ENCODE peak calls at places on chromosomes 3 and 15, in four cellular contexts. C is K562, V is H1, X is GM12878. H is an unnamed sample.

GRCh38 chr3:14145670-14146380 is 21.0 kb downstream of the TMEM43 start:
- DNase-seq in C (no peak), V (no peak), X (no peak), H (no peak)

GRCh38 chr3:94665922-94666321 is 603.1 kb downstream of the NSUN3 start:
- DNase-seq in X (no peak), V (no peak), C (no peak), H (no peak)

GRCh38 chr3:50194903-50195500 is 3.6 kb downstream of the GNAT1 start:
- DNase-seq in V (no peak), X (no peak), C (peak; percentile 60), H (peak; percentile 52)

GRCh38 chr3:172675371-172676193 is 35.3 kb downstream of the NCEH1 start:
- DNase-seq in X (no peak), V (no peak), C (peak; percentile 65), H (peak; percentile 53)

GRCh38 chr3:33687406-33688010 is 30.5 kb downstream of the CLASP2 start:
- DNase-seq in C (no peak), V (no peak), X (no peak), H (no peak)

GRCh38 chr15:58731756-58732535 is 17.6 kb downstream of the ADAM10 start:
- DNase-seq in V (no peak), C (peak; percentile 40), X (no peak), H (no peak)

GRCh38 chr3:43405888-43406636 is 119.7 kb downstream of the SNRK start:
- DNase-seq in V (no peak), C (peak; percentile 47), X (no peak), H (no peak)

GRCh38 chr3:195696632-195697278 is 24.0 kb upstream of the MUC20 start:
- DNase-seq in V (no peak), X (no peak), C (no peak), H (no peak)

GRCh38 chr3:122299872-122300460 is 25.1 kb upstream of the CSTA start:
- DNase-seq in V (peak; percentile 5), X (no peak), C (peak; percentile 46), H (peak; percentile 33)

GRCh38 chr15:95459288-95459687 is 871.2 kb upstream of the NR2F2 start:
- DNase-seq in V (no peak), X (no peak), C (no peak), H (no peak)

GRCh38 chr3:118932822-118933558 is 101.7 kb downstream of the IGSF11 start:
- DNase-seq in X (no peak), V (no peak), C (no peak), H (no peak)

GRCh38 chr3:102747611-102748010 is 312.8 kb downstream of the ZPLD1 start:
- DNase-seq in V (no peak), X (no peak), C (no peak), H (no peak)

GRCh38 chr15:96403932-96404331 is 73.4 kb downstream of the NR2F2 start:
- DNase-seq in V (no peak), X (no peak), C (no peak), H (no peak)

GRCh38 chr3:194296448-194296831 is 54.7 kb downstream of the CPN2 start:
- DNase-seq in C (no peak), X (no peak), V (no peak), H (peak; percentile 42)
- TF ChIP-seq CBX5 in C (no peak), X (no peak), V (no peak), H (no peak)

DNA sequence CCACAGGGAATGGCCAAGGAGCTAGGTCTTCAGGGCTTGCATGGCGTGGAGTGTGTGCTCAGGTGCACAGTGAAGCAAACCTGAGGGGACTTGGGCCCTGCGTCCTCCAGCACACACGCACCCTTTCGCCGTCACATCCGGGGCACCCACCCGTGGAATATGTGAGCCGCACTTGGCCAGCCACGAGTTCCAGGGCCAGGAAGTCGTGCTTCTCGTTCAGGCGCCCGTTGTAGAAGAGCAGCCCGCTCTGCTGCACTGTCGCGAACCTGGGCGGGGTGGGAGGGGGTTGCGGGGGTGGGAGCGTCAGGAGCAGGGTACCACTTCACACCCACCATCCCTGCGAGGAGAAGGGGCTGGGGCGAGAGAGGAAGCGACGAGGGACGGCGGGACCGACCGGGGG is 7.1 kb downstream of the CELSR3 start:
- DNase-seq in V (no peak), C (no peak), X (no peak), H (no peak)
- TF ChIP-seq CEBPB in V (no peak), C (no peak), X (no peak), H (no peak)

DNA sequence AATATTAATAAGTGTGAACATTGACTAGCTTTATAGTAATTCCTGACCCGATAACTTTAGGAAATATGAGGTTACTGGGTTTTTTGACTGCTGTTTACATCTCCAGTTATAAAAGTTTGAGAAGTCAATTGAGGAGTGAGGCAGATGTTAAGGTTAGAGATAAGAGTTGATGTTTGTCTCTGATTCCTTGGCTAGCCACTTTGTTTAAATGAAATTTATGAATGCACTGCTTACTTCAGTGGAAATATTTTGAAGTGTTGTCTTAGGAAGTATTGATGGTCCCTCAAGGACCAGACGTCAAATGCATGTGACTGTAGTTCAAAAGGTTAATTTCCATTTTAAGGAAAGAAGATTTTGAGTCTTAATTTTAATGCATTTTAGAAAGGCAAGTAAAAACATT is 41.7 kb downstream of the MAP2K5 start:
- DNase-seq in C (no peak), V (no peak), X (no peak), H (no peak)
- TF ChIP-seq CBX5 in C (no peak), V (no peak), X (no peak), H (no peak)

DNA sequence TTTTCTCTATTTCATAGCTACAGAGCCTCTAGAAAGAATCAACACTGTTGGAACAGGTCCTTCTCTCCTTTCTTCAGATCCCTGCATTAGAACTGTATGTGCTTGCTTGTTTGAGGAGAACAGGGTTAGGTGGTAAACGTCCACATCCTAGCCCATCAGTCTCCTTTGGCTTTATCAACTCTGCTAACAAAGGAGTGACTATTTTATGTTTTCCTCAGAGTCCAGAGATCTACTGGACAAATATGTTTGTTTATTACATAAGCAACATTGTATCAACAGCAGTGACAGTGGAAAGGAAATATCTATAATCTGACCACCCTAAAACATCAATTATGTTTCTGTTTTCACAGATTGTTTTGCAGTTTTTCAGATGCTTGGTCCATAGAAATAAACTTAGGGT is 39.6 kb downstream of the CMSS1 start:
- DNase-seq in V (no peak), C (no peak), X (no peak), H (peak; percentile 81)
- TF ChIP-seq CEBPB in V (no peak), C (no peak), X (no peak), H (no peak)

GRCh38 chr3:141305436-141305835 is 62.9 kb upstream of the ZBTB38 start:
- DNase-seq in X (no peak), C (no peak), V (no peak), H (peak; percentile 24)
- TF ChIP-seq CBX5 in X (no peak), C (no peak), V (no peak), H (no peak)

GRCh38 chr3:4509983-4510755 is 17.0 kb downstream of the ITPR1 start:
- DNase-seq in V (no peak), C (no peak), X (no peak), H (no peak)

GRCh38 chr3:4515896-4516295 is 22.7 kb downstream of the ITPR1 start:
- DNase-seq in X (no peak), V (no peak), C (no peak), H (no peak)

GRCh38 chr3:4511491-4512251 is 18.5 kb downstream of the ITPR1 start:
- DNase-seq in V (no peak), C (no peak), X (no peak), H (no peak)

GRCh38 chr3:4514321-4514720 is 21.2 kb downstream of the ITPR1 start:
- DNase-seq in X (no peak), V (no peak), C (peak; percentile 30), H (no peak)

DNA sequence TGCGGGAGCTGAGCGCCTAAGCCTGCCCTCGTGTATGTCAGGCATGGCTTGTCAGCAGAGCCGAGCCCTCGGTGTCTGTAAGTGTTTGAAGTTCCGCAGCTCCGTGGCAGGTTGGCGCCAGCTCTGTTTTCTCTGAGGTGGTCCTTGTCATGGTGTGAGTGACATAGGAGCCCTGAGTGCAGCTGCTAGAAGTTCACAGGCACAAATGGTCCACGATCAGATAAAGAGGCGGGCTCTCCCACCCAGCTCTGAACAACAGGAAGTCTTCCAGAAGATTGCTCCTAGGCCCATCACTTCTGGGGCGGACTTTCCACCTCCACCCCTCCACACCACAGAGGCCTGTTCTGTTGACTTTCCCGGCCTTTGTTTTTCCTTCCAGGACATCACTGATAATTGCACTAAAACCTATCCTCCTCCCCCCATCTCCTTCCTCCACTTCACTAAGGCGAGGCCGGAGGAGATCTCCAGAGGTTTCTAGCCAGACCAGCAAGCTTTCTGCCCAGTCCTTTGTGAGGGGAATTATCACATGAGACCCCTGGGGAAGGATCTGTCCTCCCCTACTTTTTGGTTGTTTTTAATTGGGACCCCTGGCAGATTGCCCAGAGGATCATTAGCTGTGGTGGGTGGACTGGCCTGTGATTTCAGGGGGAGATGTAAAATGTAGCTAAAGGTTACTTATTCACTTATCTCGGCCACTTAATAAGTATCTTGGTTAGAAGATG is 19.9 kb downstream of the ITPR1 start:
- DNase-seq in C (peak; percentile 70), X (no peak), V (no peak), H (peak; percentile 95)
- TF ChIP-seq CEBPB in C (no peak), X (no peak), V (no peak), H (no peak)

GRCh38 chr3:174439621-174440349 is 419.3 kb upstream of the NAALADL2 start:
- DNase-seq in V (no peak), X (no peak), C (peak; percentile 2), H (peak; percentile 5)
- TF ChIP-seq CBX5 in V (no peak), X (no peak), C (no peak), H (no peak)

GRCh38 chr3:186951640-186952552 is 21.6 kb downstream of the ST6GAL1 start:
- DNase-seq in C (no peak), X (no peak), V (no peak), H (no peak)

GRCh38 chr3:186950402-186951093 is 20.2 kb downstream of the ST6GAL1 start:
- DNase-seq in X (no peak), V (no peak), C (peak; percentile 57), H (no peak)

GRCh38 chr3:186955898-186956696 is 25.8 kb downstream of the ST6GAL1 start:
- DNase-seq in X (no peak), V (no peak), C (peak; percentile 55), H (no peak)

GRCh38 chr3:186949281-186949982 is 19.1 kb downstream of the ST6GAL1 start:
- DNase-seq in C (peak; percentile 91), X (no peak), V (no peak), H (no peak)

DNA sequence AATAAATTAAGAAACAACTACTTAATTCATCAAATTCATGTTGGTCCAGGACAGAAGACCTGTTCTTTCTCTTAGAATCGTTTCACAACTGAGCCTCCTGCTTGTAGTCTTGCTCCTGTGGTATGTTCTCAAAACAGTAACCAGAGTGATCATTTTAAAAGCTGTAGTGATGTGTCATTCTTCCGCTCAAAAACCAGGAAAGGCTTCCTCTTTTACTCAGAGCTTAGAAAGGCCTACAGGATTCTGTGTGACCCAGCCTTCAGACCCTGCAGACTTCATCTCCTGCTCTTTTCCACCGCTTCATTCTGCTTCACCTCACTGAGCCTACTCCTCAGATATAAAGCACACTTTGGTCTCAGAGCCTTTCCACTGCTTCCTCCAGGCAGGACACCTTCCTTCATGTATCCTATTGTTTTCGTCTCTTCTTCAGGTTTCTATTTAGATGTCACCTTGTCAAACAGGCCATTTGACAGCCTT is 22.7 kb downstream of the ST6GAL1 start:
- DNase-seq in X (no peak), V (no peak), C (peak; percentile 72), H (no peak)
- TF ChIP-seq CEBPB in X (no peak), V (no peak), C (no peak), H (no peak)

GRCh38 chr3:8994226-8994625 is 31.0 kb upstream of the RAD18 start:
- DNase-seq in C (no peak), X (no peak), V (no peak), H (no peak)

GRCh38 chr3:9000041-9000440 is 36.8 kb upstream of the RAD18 start:
- DNase-seq in X (no peak), C (no peak), V (no peak), H (no peak)

GRCh38 chr3:8997151-8997550 is 33.9 kb upstream of the RAD18 start:
- DNase-seq in X (no peak), V (no peak), C (no peak), H (no peak)

GRCh38 chr3:8996216-8996615 is 32.9 kb upstream of the RAD18 start:
- DNase-seq in V (no peak), X (no peak), C (no peak), H (no peak)

GRCh38 chr3:8996681-8997121 is 33.4 kb upstream of the RAD18 start:
- DNase-seq in C (peak; percentile 8), X (no peak), V (no peak), H (peak; percentile 53)
- TF ChIP-seq CBX5 in C (no peak), X (no peak), V (no peak), H (no peak)